ENCODE peak calls at places on chromosomes 3 and 15, in six cellular contexts. K is mucosa of descending colon, B is pancreas, P is brain microvascular endothelial cell, U is GM06990, C is uterus. F is an unnamed sample. For H3K36me3, the result is how much of the 10 kb centered on the place peaks cover.

GRCh38 chr3:2303567-2303966 is 204.9 kb downstream of the CNTN4 start:
- DNase-seq in P (peak), U (no peak), B (peak), K (no peak), C (no peak), F (no peak)

GRCh38 chr15:41695750-41696436 is 35.7 kb downstream of the MGA start:
- DNase-seq in P (peak), B (no peak), C (no peak), K (no peak), U (peak), F (no peak)

GRCh38 chr3:188061133-188061532 is 92.8 kb upstream of the LPP start:
- DNase-seq in U (no peak), B (no peak), P (peak), K (no peak), C (peak), F (no peak)

GRCh38 chr15:81722982-81723381 is 322.8 kb downstream of the MEX3B start:
- DNase-seq in K (no peak), C (no peak), B (no peak), U (no peak), P (no peak), F (no peak)

GRCh38 chr3:39892068-39892467 is 82.7 kb downstream of the MYRIP start:
- DNase-seq in P (no peak), U (no peak), B (no peak), C (no peak), K (no peak), F (no peak)

GRCh38 chr3:129598484-129598883 is 8.0 kb downstream of the PLXND1 start:
- DNase-seq in B (no peak), P (no peak), C (no peak), K (no peak), U (no peak), F (no peak)

GRCh38 chr3:58999134-58999778 is 50.6 kb downstream of the CFAP20DC start:
- DNase-seq in P (no peak), B (no peak), K (no peak), C (no peak), U (no peak), F (no peak)

GRCh38 chr3:170419301-170420087 is 826 bp downstream of the CLDN11 start:
- DNase-seq in B (no peak), P (no peak), K (no peak), U (no peak), C (peak), F (no peak)

GRCh38 chr3:105414841-105415240 is 48.1 kb downstream of the ALCAM start:
- DNase-seq in C (no peak), U (no peak), K (no peak), B (no peak), P (peak), F (no peak)

GRCh38 chr15:25787381-25787780 is 75.7 kb downstream of the ATP10A start:
- DNase-seq in U (no peak), C (no peak), P (no peak), B (no peak), K (no peak), F (no peak)

GRCh38 chr3:19149388-19149787 is 1.1 kb downstream of the KCNH8 start:
- DNase-seq in K (no peak), B (no peak), U (no peak), P (peak), C (no peak), F (no peak)

GRCh38 chr3:126721246-126721645 is 17.2 kb downstream of the CHCHD6 start:
- DNase-seq in C (no peak), P (no peak), U (no peak), B (no peak), K (no peak), F (no peak)

GRCh38 chr15:67079361-67079760 is 14.0 kb downstream of the SMAD3 start:
- DNase-seq in K (no peak), B (no peak), C (no peak), U (no peak), P (no peak), F (no peak)

GRCh38 chr3:69761896-69762789 is 22.9 kb downstream of the MITF start:
- DNase-seq in C (no peak), K (no peak), P (peak), B (no peak), U (no peak), F (no peak)

GRCh38 chr3:67790043-67790442 is 135.6 kb upstream of the SUCLG2 start:
- DNase-seq in C (no peak), P (peak), K (no peak), U (peak), B (peak), F (no peak)

GRCh38 chr3:85228966-85229365 is 270.2 kb downstream of the CADM2 start:
- DNase-seq in B (no peak), U (no peak), C (no peak), P (no peak), K (no peak), F (no peak)

GRCh38 chr15:64642875-64643274 is 132.5 kb downstream of the RBPMS2 start:
- DNase-seq in P (no peak), K (no peak), C (no peak), B (no peak), U (no peak), F (no peak)

GRCh38 chr3:186825294-186825821 is 17.2 kb upstream of the ADIPOQ start:
- DNase-seq in P (peak), K (no peak), C (no peak), U (no peak), B (no peak), F (no peak)

GRCh38 chr3:190718097-190718496 is 144.4 kb downstream of the GMNC start:
- DNase-seq in B (no peak), K (no peak), U (no peak), P (no peak), C (no peak), F (no peak)

GRCh38 chr3:37741644-37742043 is 120.0 kb upstream of the CTDSPL start:
- DNase-seq in U (no peak), C (peak), K (no peak), B (peak), P (no peak), F (peak)

GRCh38 chr3:4138784-4139431 is 164.3 kb upstream of the SETMAR start:
- DNase-seq in B (no peak), C (no peak), P (no peak), K (no peak), U (peak), F (no peak)

GRCh38 chr15:25933456-25934158 is 70.5 kb upstream of the ATP10A start:
- DNase-seq in P (peak), U (peak), K (no peak), C (peak), B (peak), F (peak)

GRCh38 chr3:192685801-192686200 is 41.5 kb downstream of the FGF12 start:
- DNase-seq in C (no peak), K (no peak), U (no peak), B (no peak), P (no peak), F (no peak)

GRCh38 chr15:82688691-82689090 is 21.0 kb downstream of the AP3B2 start:
- DNase-seq in P (no peak), C (no peak), B (no peak), K (no peak), U (no peak), F (no peak)

GRCh38 chr15:49145651-49146609 is 9.5 kb downstream of the COPS2 start:
- DNase-seq in K (no peak), B (peak), P (peak), C (no peak), U (no peak), F (no peak)

GRCh38 chr3:155411500-155412223 is 118.2 kb upstream of the STRIT1 start:
- DNase-seq in U (no peak), C (no peak), B (no peak), K (no peak), P (no peak), F (no peak)

GRCh38 chr15:99503411-99503810 is 62.4 kb upstream of the MEF2A start:
- DNase-seq in K (no peak), U (no peak), P (no peak), B (no peak), C (no peak), F (no peak)

GRCh38 chr3:13138566-13139145 is 65.4 kb upstream of the IQSEC1 start:
- DNase-seq in P (no peak), B (no peak), K (no peak), C (no peak), U (no peak), F (no peak)

GRCh38 chr3:102536479-102536878 is 101.7 kb downstream of the ZPLD1 start:
- DNase-seq in K (no peak), U (peak), B (peak), P (peak), C (no peak), F (no peak)

GRCh38 chr3:132253262-132253878 is 63.8 kb upstream of the ACP3 start:
- DNase-seq in K (no peak), P (peak), B (peak), U (peak), C (peak), F (no peak)

GRCh38 chr3:94862703-94863102 is 799.8 kb downstream of the NSUN3 start:
- DNase-seq in C (no peak), U (no peak), P (peak), K (no peak), B (peak), F (no peak)

GRCh38 chr3:54999159-54999558 is 71.3 kb upstream of the LRTM1 start:
- DNase-seq in K (no peak), U (no peak), B (no peak), P (peak), C (peak), F (no peak)

GRCh38 chr15:78537266-78537665 is 3.0 kb upstream of the PSMA4 start:
- DNase-seq in U (no peak), P (no peak), K (no peak), C (no peak), B (no peak), F (no peak)

DNA sequence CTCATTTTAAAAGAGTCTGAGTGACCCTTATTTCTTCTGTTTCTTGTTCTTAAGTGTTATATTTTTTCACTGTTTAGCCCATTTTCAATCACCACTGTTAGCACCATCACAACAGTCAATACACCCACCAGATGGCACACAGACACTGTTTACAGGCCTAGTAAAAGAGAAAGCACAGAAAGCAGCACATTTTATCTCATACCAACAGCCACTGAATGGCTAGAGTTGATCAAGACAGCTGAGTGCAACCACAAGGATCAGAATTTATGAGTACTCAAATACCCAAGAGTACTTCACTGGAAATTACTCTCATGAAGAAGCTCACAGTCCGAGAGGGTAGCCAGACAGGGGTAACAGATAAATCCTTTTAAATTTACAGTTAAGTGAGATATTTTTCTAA is 127.0 kb downstream of the TFDP2 start:
- DNase-seq in C (no peak), B (no peak), U (no peak), P (peak), K (no peak), F (no peak)
- TF ChIP-seq CTCF in C (no peak), B (no peak), U (peak), P (no peak), K (no peak), F (no peak)

DNA sequence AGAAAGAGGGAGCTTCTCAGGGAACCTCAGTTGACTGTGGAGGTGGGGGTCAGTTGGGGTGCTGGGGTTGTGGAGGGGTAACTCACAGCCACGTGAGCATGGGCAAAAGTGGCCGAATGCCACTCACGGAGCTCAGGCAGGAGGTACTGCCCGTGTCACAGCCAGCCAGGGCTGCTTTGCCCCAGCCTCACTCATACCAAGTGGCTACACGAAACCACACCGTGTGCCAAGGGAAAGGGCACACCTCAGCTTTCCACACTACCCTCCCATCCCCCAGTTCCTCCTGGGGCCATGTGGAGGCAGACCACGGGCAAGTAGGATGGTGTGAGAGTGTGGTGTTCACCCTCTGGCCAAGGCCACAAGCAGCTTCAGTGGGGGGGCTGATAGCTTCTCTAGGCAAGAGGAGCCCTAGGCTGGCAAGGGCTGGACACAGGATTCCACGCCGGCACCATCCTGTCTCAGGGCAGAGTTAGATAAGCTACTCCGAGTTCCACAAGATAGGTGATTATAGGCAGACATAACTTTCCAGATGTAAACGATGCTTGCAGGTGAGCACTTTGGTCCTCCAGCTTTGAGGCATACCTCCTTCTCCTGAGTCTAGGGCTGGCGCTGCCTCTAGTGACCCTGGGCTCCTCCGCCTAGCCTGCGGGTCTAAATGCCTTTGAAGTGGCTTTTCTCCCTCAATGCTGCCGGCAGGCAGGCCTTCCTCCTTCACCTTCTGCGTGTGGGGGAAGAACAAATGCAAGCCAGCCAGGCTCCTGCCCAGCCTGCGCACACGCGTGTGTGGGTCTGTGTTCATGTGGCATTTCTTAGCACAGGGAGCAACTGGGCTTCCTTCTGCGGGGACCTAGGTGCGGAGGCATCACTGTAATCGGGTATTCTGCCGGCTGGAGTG is 25.0 kb downstream of the RGMA start:
- DNase-seq in U (no peak), C (no peak), K (no peak), B (no peak), P (no peak), F (no peak)
- H3K36me3 ChIP-seq in U (under half), C (under half), K (under half), B (under half), P (under half), F (under half)

GRCh38 chr3:125134952-125135351 is 77.6 kb downstream of the SLC12A8 start:
- DNase-seq in P (no peak), K (no peak), U (no peak), C (no peak), B (no peak), F (no peak)

GRCh38 chr3:125129512-125129962 is 73.7 kb upstream of the HEG1 start:
- DNase-seq in K (no peak), B (no peak), U (no peak), C (peak), P (peak), F (no peak)

GRCh38 chr3:125136515-125136914 is 76.0 kb downstream of the SLC12A8 start:
- DNase-seq in P (no peak), K (no peak), B (no peak), C (no peak), U (no peak), F (no peak)

GRCh38 chr3:125128861-125129501 is 73.2 kb upstream of the HEG1 start:
- DNase-seq in U (no peak), K (no peak), B (no peak), C (no peak), P (peak), F (no peak)

DNA sequence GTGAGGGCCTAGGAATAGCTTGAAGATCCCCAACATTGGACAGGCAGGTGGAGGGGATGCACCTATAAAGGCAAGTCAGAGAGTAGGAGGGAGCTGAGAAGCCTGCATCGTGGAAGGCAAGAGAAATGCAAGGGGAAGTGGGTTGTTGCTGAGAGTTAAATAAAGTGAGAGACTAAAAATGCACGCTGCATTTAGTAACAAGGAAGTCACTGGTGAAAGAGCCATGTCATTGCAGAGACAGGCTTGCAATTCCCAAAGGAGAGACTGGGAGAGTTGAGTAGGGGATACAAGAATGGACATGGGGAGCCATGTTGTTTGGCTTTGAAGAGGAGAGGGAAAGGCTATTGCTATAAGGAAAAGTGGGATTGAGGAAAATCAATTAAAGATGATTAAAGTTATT is 77.0 kb upstream of the HEG1 start:
- DNase-seq in U (no peak), K (no peak), P (no peak), B (no peak), C (no peak), F (no peak)
- TF ChIP-seq CTCF in U (no peak), K (no peak), P (no peak), B (no peak), C (no peak), F (no peak)

GRCh38 chr3:43341788-43342187 is 55.4 kb downstream of the SNRK start:
- DNase-seq in K (no peak), B (no peak), P (no peak), C (no peak), U (no peak), F (no peak)
- H3K36me3 ChIP-seq in K (under half), B (under half), P (under half), C (under half), U (under half), F (half or more)

DNA sequence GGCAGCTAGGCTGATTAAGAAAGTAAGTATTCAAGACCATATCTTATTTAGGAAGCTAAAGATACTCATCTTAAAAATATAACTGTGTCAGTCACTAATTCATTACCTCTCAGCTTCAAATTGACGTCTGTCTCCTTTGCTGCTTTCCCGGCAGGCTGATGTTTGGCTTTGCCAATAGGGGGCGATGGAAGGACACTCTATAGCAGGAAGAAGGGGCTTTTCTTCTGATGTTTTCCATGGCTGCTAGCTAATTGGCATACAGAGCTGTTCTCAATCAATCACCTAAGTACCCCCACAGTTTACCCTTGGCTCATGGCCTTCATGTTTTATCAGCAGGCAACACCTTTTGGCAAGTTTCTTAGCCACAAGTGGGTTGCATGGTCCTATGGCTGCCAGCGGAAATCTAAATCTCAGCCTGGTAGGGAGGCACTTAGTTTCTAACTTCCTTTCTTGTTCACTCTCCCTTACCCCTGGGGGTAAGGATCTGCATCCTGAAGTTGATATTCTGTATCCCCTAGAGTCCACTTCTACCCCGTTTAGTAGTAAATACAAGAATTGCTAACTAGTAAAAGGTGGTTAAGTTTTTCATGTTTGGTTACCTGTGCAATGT is 45.0 kb downstream of the ESYT3 start:
- DNase-seq in K (no peak), P (peak), U (no peak), B (peak), C (no peak), F (no peak)
- TF ChIP-seq CTCF in K (peak), P (peak), U (peak), B (peak), C (peak), F (peak)

GRCh38 chr15:96337991-96338771 is 7.7 kb downstream of the NR2F2 start:
- DNase-seq in B (no peak), C (no peak), U (no peak), P (no peak), K (no peak), F (no peak)

GRCh38 chr15:96335429-96335807 is 4.9 kb downstream of the NR2F2 start:
- DNase-seq in K (no peak), C (no peak), U (no peak), B (no peak), P (peak), F (no peak)

GRCh38 chr15:96336045-96336642 is 5.6 kb downstream of the NR2F2 start:
- DNase-seq in U (no peak), B (no peak), C (no peak), P (peak), K (no peak), F (no peak)

GRCh38 chr15:96337354-96337990 is 7.0 kb downstream of the NR2F2 start:
- DNase-seq in U (no peak), C (no peak), K (no peak), B (no peak), P (peak), F (peak)

DNA sequence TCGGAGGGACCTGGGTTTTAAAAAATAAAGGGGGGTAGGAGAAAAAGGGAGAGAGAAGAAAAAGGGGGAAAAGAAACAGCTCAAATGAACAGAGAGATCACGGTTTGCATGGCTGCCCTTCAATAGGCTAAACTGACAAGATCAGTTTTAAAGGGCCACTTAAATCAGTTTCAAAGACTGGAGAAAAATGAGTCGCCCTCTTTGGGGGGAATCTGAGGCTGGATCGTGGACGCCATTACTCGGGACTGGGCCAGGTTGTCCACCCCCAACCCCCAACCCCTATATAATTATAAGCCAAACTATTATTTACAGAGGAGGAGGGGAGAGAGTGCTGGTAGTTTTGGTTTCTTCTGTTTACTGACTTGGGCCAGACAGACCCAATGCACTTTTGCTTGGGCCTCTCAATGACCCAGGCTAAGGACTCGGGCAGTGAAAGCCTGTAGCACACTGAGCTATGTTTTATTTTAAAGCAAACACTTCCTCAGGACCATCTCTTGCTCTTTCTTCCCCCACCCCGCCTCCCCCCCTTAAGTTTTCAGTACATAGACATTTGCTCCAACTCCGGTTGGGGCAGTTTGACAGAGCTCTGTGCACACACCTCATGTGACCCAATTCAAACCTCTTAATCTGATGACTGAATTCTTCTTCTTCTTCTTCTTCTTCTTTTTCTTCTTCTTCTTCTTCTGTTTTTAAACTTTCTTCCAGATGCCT is 6.3 kb downstream of the NR2F2 start:
- DNase-seq in C (no peak), P (peak), K (no peak), U (no peak), B (no peak), F (peak)
- H3K36me3 ChIP-seq in C (under half), P (half or more), K (under half), U (under half), B (under half), F (under half)

GRCh38 chr3:116614795-116615362 is 94.7 kb upstream of the TUSC7 start:
- DNase-seq in P (no peak), K (no peak), U (no peak), B (no peak), C (no peak), F (no peak)
- TF ChIP-seq CTCF in P (peak), K (no peak), U (peak), B (no peak), C (no peak), F (no peak)

GRCh38 chr3:156801746-156802145 is 24.4 kb upstream of the LEKR1 start:
- DNase-seq in K (no peak), P (no peak), B (no peak), U (no peak), C (no peak), F (no peak)
- H3K36me3 ChIP-seq in K (under half), P (under half), B (under half), U (under half), C (under half), F (under half)